ENCODE peak calls at places on chromosomes 6 and 20, in ten cellular contexts. U, Z, S, C, W, N, K, O, I and X are unnamed samples.
A peak's percentile ranks its signal among the peaks of the same experiment; 100 is the strongest.

GRCh38 chr20:58303547-58303946 is 6.0 kb upstream of the RAB22A start:
- DNase-seq in O (no peak), N (no peak), U (no peak), W (no peak), K (no peak), S (no peak), Z (no peak), C (no peak), I (no peak), X (no peak)

GRCh38 chr20:46401478-46401860 is 4.9 kb downstream of the ELMO2 start:
- DNase-seq in Z (no peak), K (no peak), C (no peak), N (no peak), W (no peak), S (no peak), I (no peak), O (no peak), U (no peak), X (no peak)

GRCh38 chr20:47878601-47879004 is 93.3 kb upstream of the SULF2 start:
- DNase-seq in O (no peak), U (no peak), K (no peak), S (no peak), C (no peak), Z (no peak), I (no peak), W (no peak), N (no peak), X (no peak)

GRCh38 chr6:136103101-136103688 is 146.9 kb downstream of the MTFR2 start:
- DNase-seq in K (no peak), N (no peak), Z (peak; percentile 40), I (peak; percentile 81), U (no peak), C (no peak), S (no peak), W (no peak), O (no peak), X (no peak)

GRCh38 chr20:46970937-46971630 is 76.4 kb downstream of the EYA2 start:
- DNase-seq in W (no peak), U (no peak), S (no peak), K (no peak), N (peak; percentile 42), C (peak; percentile 95), O (no peak), Z (peak; percentile 35), I (peak; percentile 89), X (peak; percentile 27)

GRCh38 chr6:90068264-90068663 is 174.0 kb downstream of the GJA10 start:
- DNase-seq in W (no peak), Z (no peak), U (no peak), I (peak; percentile 56), N (no peak), O (no peak), S (no peak), C (peak; percentile 47), K (no peak), X (no peak)

GRCh38 chr20:19727251-19727847 is 30.7 kb upstream of the RIN2 start:
- DNase-seq in Z (no peak), K (no peak), O (no peak), C (no peak), W (no peak), I (no peak), N (no peak), U (no peak), S (no peak), X (no peak)

GRCh38 chr6:1407499-1407990 is 18.2 kb downstream of the FOXF2 start:
- DNase-seq in C (no peak), I (peak; percentile 79), W (no peak), O (no peak), N (no peak), K (no peak), Z (no peak), S (no peak), U (no peak), X (no peak)

GRCh38 chr6:106501836-106502447 is 127.4 kb downstream of the RTN4IP1 start:
- DNase-seq in W (no peak), U (no peak), C (no peak), N (no peak), K (no peak), Z (no peak), I (no peak), S (no peak), O (no peak), X (no peak)

GRCh38 chr6:114747995-114748625 is 405.3 kb upstream of the HS3ST5 start:
- DNase-seq in U (no peak), S (no peak), O (no peak), W (no peak), C (peak; percentile 9), Z (peak; percentile 71), K (no peak), N (peak; percentile 36), I (peak; percentile 72), X (peak; percentile 66)

GRCh38 chr6:144710207-144710606 is 425.1 kb downstream of the UTRN start:
- DNase-seq in Z (no peak), W (no peak), S (no peak), C (peak; percentile 83), I (peak; percentile 60), K (no peak), O (no peak), U (no peak), N (no peak), X (no peak)
- TF ChIP-seq CTCF in Z (no peak), W (no peak), S (no peak), C (no peak), I (no peak), K (no peak), O (no peak), U (no peak), N (no peak), X (no peak)

DNA sequence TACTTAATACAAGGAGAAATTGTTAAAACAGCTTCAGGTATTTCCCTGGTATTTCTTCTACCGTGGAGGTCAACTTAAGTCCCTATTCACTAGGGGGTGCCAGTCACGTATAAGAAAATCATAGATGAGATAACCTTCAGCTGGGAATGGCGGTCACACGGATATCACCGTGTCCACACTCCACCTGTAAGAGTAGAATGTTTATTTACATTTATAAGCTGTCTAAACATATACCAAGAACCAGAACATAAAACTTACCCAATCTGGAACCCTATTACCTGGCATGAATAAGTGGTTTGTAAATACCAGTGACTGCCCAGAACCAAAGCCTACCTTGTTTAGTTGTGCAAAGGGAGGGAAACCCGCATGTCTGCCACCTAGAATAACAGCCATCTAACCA is 1.9 kb upstream of the ELOVL4 start:
- DNase-seq in O (peak; percentile 22), K (no peak), S (peak; percentile 64), W (no peak), I (peak; percentile 80), N (peak; percentile 72), U (no peak), C (peak; percentile 28), Z (peak; percentile 72), X (peak; percentile 51)
- TF ChIP-seq CTCF in O (peak; percentile 81), K (peak; percentile 16), S (peak; percentile 55), W (no peak), I (peak; percentile 29), N (peak; percentile 64), U (no peak), C (peak; percentile 36), Z (peak; percentile 66), X (peak; percentile 60)

GRCh38 chr6:70676821-70677220 is 9.1 kb downstream of the SMAP1 start:
- DNase-seq in U (no peak), I (no peak), N (no peak), O (no peak), S (no peak), W (no peak), Z (no peak), K (no peak), C (no peak), X (no peak)

GRCh38 chr6:70673601-70674000 is 5.9 kb downstream of the SMAP1 start:
- DNase-seq in W (no peak), N (no peak), C (no peak), K (no peak), U (no peak), I (peak; percentile 8), Z (no peak), O (no peak), S (no peak), X (no peak)

GRCh38 chr6:70675822-70676221 is 8.1 kb downstream of the SMAP1 start:
- DNase-seq in N (no peak), W (no peak), Z (no peak), K (no peak), S (no peak), O (no peak), C (no peak), I (no peak), U (no peak), X (no peak)

GRCh38 chr6:70672549-70672948 is 4.9 kb downstream of the SMAP1 start:
- DNase-seq in Z (no peak), O (no peak), I (no peak), S (no peak), K (no peak), N (no peak), U (no peak), W (no peak), C (no peak), X (no peak)

DNA sequence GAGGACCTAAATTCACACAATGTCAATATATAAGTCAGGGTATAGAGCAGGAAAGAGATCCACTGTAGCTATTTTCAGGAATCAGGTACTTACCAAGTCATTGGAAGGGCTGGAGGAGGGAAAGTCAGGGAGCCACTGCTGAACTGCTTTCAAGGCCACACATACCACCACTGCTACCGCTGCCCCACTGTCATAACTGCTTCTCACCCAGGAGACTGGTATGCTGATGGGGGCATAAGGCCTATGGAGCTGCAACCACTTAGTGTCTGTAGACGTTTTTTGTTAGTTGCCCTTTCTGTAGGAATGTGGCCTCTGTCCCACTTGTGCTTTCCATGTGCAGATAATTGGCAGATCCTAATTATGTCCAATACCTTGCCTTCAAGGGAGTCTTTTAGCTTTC is 5.4 kb downstream of the SMAP1 start:
- DNase-seq in Z (peak; percentile 45), S (no peak), O (no peak), C (no peak), W (no peak), N (no peak), K (no peak), I (no peak), U (no peak), X (no peak)
- TF ChIP-seq CTCF in Z (no peak), S (no peak), O (no peak), C (no peak), W (no peak), N (no peak), K (no peak), I (no peak), U (no peak), X (no peak)

GRCh38 chr20:61325718-61326117 is 73.7 kb downstream of the CDH4 start:
- DNase-seq in Z (no peak), K (no peak), N (no peak), U (no peak), W (no peak), C (no peak), S (no peak), O (no peak), I (no peak), X (no peak)

GRCh38 chr20:61328906-61329558 is 77.0 kb downstream of the CDH4 start:
- DNase-seq in Z (no peak), C (no peak), O (no peak), N (no peak), I (peak; percentile 17), S (no peak), W (no peak), K (peak; percentile 72), U (no peak), X (no peak)

GRCh38 chr20:61321481-61321880 is 69.4 kb downstream of the CDH4 start:
- DNase-seq in O (no peak), U (no peak), W (no peak), S (no peak), I (no peak), N (no peak), K (no peak), Z (no peak), C (no peak), X (no peak)

GRCh38 chr20:61322151-61322860 is 70.2 kb downstream of the CDH4 start:
- DNase-seq in W (no peak), C (no peak), K (no peak), N (no peak), I (no peak), S (no peak), O (no peak), U (no peak), Z (no peak), X (no peak)

GRCh38 chr20:61324906-61325305 is 72.8 kb downstream of the CDH4 start:
- DNase-seq in I (no peak), Z (no peak), N (no peak), O (no peak), W (no peak), C (no peak), K (no peak), U (no peak), S (no peak), X (no peak)
- TF ChIP-seq CTCF in I (no peak), Z (no peak), N (no peak), O (no peak), W (no peak), C (no peak), K (no peak), U (no peak), S (no peak), X (no peak)